ENCODE peak calls at places on chromosome 10, in ten cellular contexts. Q, H, D, K, L, X, M, V, O and S are unnamed samples.

GRCh38 chr10:66622050-66622449 is 303.8 kb upstream of the LRRTM3 start:
- ATAC-seq in D (no peak), Q (no peak), H (no peak), M (no peak), X (no peak), L (no peak), O (no peak), K (no peak), V (no peak), S (no peak)

GRCh38 chr10:43598447-43598846 is 7.8 kb upstream of the ZNF485 start:
- ATAC-seq in D (no peak), X (no peak), M (no peak), H (no peak), L (no peak), V (no peak), K (no peak), O (no peak), Q (no peak), S (no peak)

GRCh38 chr10:110355922-110356627 is 51.4 kb upstream of the SMNDC1 start:
- ATAC-seq in L (no peak), X (peak), O (no peak), V (no peak), D (no peak), Q (no peak), K (peak), M (no peak), H (no peak), S (peak)

GRCh38 chr10:23918839-23919238 is 290.1 kb upstream of the KIAA1217 start:
- ATAC-seq in K (no peak), Q (no peak), M (no peak), O (peak), H (no peak), V (no peak), L (no peak), X (peak), D (peak), S (no peak)

GRCh38 chr10:33571616-33572015 is 237.1 kb upstream of the NRP1 start:
- ATAC-seq in O (no peak), V (no peak), H (no peak), D (no peak), L (no peak), K (no peak), Q (no peak), X (no peak), M (peak), S (no peak)

GRCh38 chr10:103593022-103593570 is 99.6 kb downstream of the NEURL1 start:
- ATAC-seq in K (no peak), D (no peak), M (no peak), L (peak), V (peak), H (no peak), Q (no peak), O (no peak), X (no peak), S (no peak)

GRCh38 chr10:62011558-62011957 is 110.1 kb downstream of the ARID5B start:
- ATAC-seq in V (no peak), M (peak), D (peak), K (no peak), Q (no peak), O (peak), L (no peak), X (no peak), H (no peak), S (peak)

GRCh38 chr10:119348516-119349240 is 141.3 kb downstream of the GRK5 start:
- ATAC-seq in Q (no peak), O (peak), K (no peak), X (no peak), D (no peak), H (no peak), V (no peak), M (no peak), L (peak), S (no peak)

GRCh38 chr10:4836416-4836969 is 10.5 kb downstream of the AKR1E2 start:
- ATAC-seq in L (no peak), O (no peak), H (no peak), Q (no peak), M (no peak), K (no peak), X (no peak), V (no peak), D (no peak), S (no peak)

GRCh38 chr10:63547628-63548356 is 26.6 kb downstream of the REEP3 start:
- ATAC-seq in Q (no peak), M (no peak), K (no peak), L (peak), X (no peak), O (no peak), V (no peak), D (no peak), H (no peak), S (no peak)

GRCh38 chr10:97163141-97163540 is 22.6 kb downstream of the SLIT1 start:
- ATAC-seq in O (no peak), V (no peak), H (no peak), K (no peak), M (no peak), L (no peak), D (no peak), X (no peak), Q (no peak), S (no peak)

GRCh38 chr10:47311900-47312662 is 10.2 kb upstream of the GDF2 start:
- ATAC-seq in Q (peak), H (peak), K (peak), M (peak), X (peak), D (peak), L (peak), V (peak), O (peak), S (peak)

GRCh38 chr10:72455889-72456588 is 101.3 kb upstream of the DNAJB12 start:
- ATAC-seq in M (no peak), L (no peak), V (no peak), Q (no peak), K (no peak), H (no peak), X (no peak), O (no peak), D (no peak), S (no peak)

GRCh38 chr10:78515037-78515872 is 481.6 kb downstream of the RPS24 start:
- ATAC-seq in L (peak), M (no peak), D (no peak), K (no peak), V (peak), O (no peak), H (peak), Q (no peak), X (no peak), S (no peak)

GRCh38 chr10:48518926-48519730 is 85.7 kb downstream of the ARHGAP22 start:
- ATAC-seq in V (peak), K (no peak), Q (no peak), D (no peak), H (peak), O (no peak), L (no peak), M (no peak), X (no peak), S (no peak)

GRCh38 chr10:71554671-71555070 is 158.0 kb downstream of the CDH23 start:
- ATAC-seq in V (no peak), M (no peak), K (no peak), L (no peak), O (peak), X (peak), Q (no peak), D (no peak), H (peak), S (no peak)

GRCh38 chr10:129707406-129708388 is 240.7 kb downstream of the MGMT start:
- ATAC-seq in X (no peak), D (peak), M (no peak), L (peak), Q (peak), H (no peak), K (no peak), V (no peak), O (peak), S (no peak)

GRCh38 chr10:114547056-114547455 is 111.0 kb downstream of the ABLIM1 start:
- ATAC-seq in H (no peak), L (no peak), O (no peak), V (no peak), Q (no peak), X (no peak), D (no peak), K (no peak), M (peak), S (no peak)

GRCh38 chr10:77583527-77583926 is 54.1 kb downstream of the KCNMA1 start:
- ATAC-seq in K (no peak), Q (no peak), O (no peak), H (peak), L (no peak), M (peak), D (no peak), V (peak), X (no peak), S (no peak)

GRCh38 chr10:88342733-88343310 is 240.3 kb downstream of the RNLS start:
- ATAC-seq in X (no peak), O (no peak), L (no peak), Q (no peak), M (no peak), V (no peak), K (no peak), D (no peak), H (no peak), S (no peak)

GRCh38 chr10:74738985-74739567 is 87.3 kb upstream of the KAT6B start:
- ATAC-seq in Q (peak), V (peak), X (peak), O (peak), H (peak), K (peak), D (peak), M (no peak), L (no peak), S (peak)

GRCh38 chr10:71339796-71340589 is 20.9 kb downstream of the SLC29A3 start:
- ATAC-seq in L (no peak), K (no peak), D (peak), H (peak), Q (peak), M (peak), X (no peak), V (no peak), O (no peak), S (no peak)

GRCh38 chr10:113131611-113132330 is 181.7 kb downstream of the TCF7L2 start:
- ATAC-seq in D (no peak), O (no peak), H (no peak), K (no peak), L (peak), M (no peak), X (no peak), Q (peak), V (no peak), S (no peak)

GRCh38 chr10:73878365-73878764 is 4.0 kb upstream of the CAMK2G start:
- ATAC-seq in D (no peak), H (no peak), V (no peak), K (no peak), L (no peak), Q (no peak), O (no peak), X (no peak), M (no peak), S (no peak)

GRCh38 chr10:88841316-88842111 is 10.1 kb downstream of the ANKRD22 start:
- ATAC-seq in D (peak), M (peak), X (peak), K (no peak), H (peak), Q (peak), L (no peak), O (no peak), V (peak), S (no peak)